ENCODE peak calls at places on chromosomes 16 and 17, in five cellular contexts. W, X, E, Q and K are unnamed samples.

GRCh38 chr17:535165-535564 is 179.5 kb downstream of the VPS53 start:
- DNase-seq in W (no peak), X (no peak), E (no peak), Q (peak), K (no peak)

GRCh38 chr17:66338937-66339336 is 36.5 kb downstream of the PRKCA start:
- DNase-seq in W (no peak), X (no peak), E (no peak), Q (no peak), K (no peak)

GRCh38 chr17:4751925-4752324 is 12.2 kb upstream of the CXCL16 start:
- DNase-seq in W (no peak), X (no peak), E (peak), Q (no peak), K (no peak)

GRCh38 chr16:51710930-51711563 is 560.0 kb upstream of the SALL1 start:
- DNase-seq in W (no peak), X (no peak), E (no peak), Q (no peak), K (no peak)

GRCh38 chr17:39225974-39226683 is 384 bp upstream of the STAC2 start:
- DNase-seq in W (peak), X (peak), E (peak), Q (no peak), K (peak)

GRCh38 chr16:75379911-75380847 is 53.1 kb downstream of the CFDP1 start:
- DNase-seq in W (no peak), X (no peak), E (no peak), Q (no peak), K (no peak)

GRCh38 chr17:48503747-48504146 is 27.1 kb downstream of the HOXB1 start:
- DNase-seq in W (no peak), X (no peak), E (peak), Q (no peak), K (no peak)

GRCh38 chr16:87635541-87636049 is 33.3 kb downstream of the JPH3 start:
- DNase-seq in W (peak), X (peak), E (peak), Q (no peak), K (peak)

GRCh38 chr16:56512025-56512424 is 7.8 kb downstream of the BBS2 start:
- DNase-seq in W (no peak), X (no peak), E (no peak), Q (no peak), K (no peak)

GRCh38 chr16:14322186-14322585 is 251.1 kb downstream of the MRTFB start:
- DNase-seq in W (no peak), X (no peak), E (no peak), Q (no peak), K (no peak)

GRCh38 chr16:23101012-23101550 is 48.2 kb downstream of the USP31 start:
- DNase-seq in W (no peak), X (no peak), E (no peak), Q (peak), K (no peak)

GRCh38 chr16:75341934-75342811 is 90.7 kb upstream of the BCAR1 start:
- DNase-seq in W (no peak), X (no peak), E (peak), Q (no peak), K (no peak)

GRCh38 chr17:66885417-66885816 is 50.5 kb downstream of the CACNG5 start:
- DNase-seq in W (no peak), X (no peak), E (no peak), Q (no peak), K (no peak)

GRCh38 chr17:27070836-27071235 is 223.1 kb upstream of the WSB1 start:
- DNase-seq in W (no peak), X (no peak), E (no peak), Q (no peak), K (no peak)
- H2BK12ac ChIP-seq in W (no peak), X (no peak), E (no peak), Q (no peak), K (no peak)

DNA sequence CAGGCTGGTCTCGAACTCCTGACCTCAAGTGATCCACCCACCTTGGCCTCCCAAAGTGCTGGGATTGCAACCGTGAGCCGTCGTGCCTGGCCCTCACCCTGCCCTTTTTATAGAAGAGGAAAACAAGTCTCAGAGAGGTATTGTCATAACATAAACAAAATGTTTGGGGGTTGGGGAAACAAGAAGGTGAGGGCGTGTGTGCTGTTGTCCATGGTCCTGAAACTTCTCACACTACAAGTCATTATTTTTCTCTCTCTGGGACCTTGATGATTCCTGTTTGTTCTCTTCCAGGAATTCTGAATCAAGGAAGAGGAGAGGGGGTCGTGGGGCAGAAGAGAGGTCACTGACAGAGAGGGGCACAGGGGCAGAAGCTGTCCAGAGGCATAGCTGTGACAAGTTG is 160.2 kb upstream of the LHX1 start:
- DNase-seq in W (no peak), X (no peak), E (peak), Q (no peak), K (peak)
- H2AK5ac ChIP-seq in W (no peak), X (no peak), E (no peak), Q (no peak), K (no peak)

GRCh38 chr17:83195330-83196087 is 116.1 kb downstream of the METRNL start:
- DNase-seq in W (no peak), X (no peak), E (no peak), Q (no peak), K (no peak)

GRCh38 chr17:83192161-83192788 is 112.9 kb downstream of the METRNL start:
- DNase-seq in W (no peak), X (peak), E (peak), Q (no peak), K (no peak)

GRCh38 chr17:83194761-83195329 is 115.4 kb downstream of the METRNL start:
- DNase-seq in W (no peak), X (no peak), E (no peak), Q (no peak), K (no peak)

GRCh38 chr17:83193336-83194188 is 114.2 kb downstream of the METRNL start:
- DNase-seq in W (no peak), X (no peak), E (no peak), Q (no peak), K (no peak)

DNA sequence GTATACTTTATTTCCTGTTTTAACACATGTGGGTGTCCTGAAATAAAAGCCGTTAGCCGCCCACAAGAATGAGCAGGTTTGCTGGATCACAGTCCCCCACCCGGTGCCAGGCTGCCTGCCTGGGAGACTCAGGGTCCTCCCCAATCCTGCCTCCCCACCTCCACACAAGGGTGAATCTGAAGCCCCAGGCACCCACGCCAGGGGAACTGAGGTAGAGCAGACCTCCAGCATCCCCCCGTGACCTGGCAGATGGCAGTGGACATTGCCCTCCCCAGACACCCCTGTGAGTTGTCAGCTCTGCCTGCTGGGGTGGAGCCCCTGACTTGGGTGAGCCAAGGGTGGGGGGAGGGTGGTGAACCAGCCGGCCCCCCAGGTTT is 114.8 kb downstream of the METRNL start:
- DNase-seq in W (no peak), X (no peak), E (no peak), Q (no peak), K (no peak)
- H2BK12ac ChIP-seq in W (no peak), X (no peak), E (no peak), Q (no peak), K (no peak)

GRCh38 chr17:45224671-45225050 is 3.0 kb downstream of the FMNL1 start:
- DNase-seq in W (no peak), X (no peak), E (no peak), Q (no peak), K (no peak)
- H2AK5ac ChIP-seq in W (no peak), X (no peak), E (no peak), Q (no peak), K (no peak)

GRCh38 chr16:2811703-2812471 is 5.2 kb upstream of the PRSS21 start:
- DNase-seq in W (no peak), X (no peak), E (no peak), Q (no peak), K (no peak)
- H2BK12ac ChIP-seq in W (no peak), X (peak), E (no peak), Q (no peak), K (no peak)

DNA sequence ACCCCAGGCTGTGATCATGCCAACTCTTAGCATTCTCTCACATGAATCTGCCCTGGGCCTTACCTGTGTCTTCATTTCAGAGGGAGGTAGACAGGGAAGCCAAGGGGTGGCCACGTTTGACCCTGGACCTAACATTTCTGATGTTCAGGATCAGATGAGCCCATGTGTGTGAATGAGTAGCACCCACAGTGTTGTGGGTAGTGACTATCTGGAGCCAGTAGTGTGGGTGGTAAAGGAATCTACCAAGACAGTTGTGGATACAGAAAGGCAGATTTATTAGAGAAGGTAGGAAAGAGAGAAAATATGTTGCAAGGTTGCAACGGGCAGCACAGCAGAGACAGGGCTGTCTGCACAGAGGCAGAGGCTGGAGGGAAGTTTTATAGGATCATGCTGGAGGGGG is 60.5 kb downstream of the TK2 start:
- DNase-seq in W (no peak), X (no peak), E (no peak), Q (no peak), K (no peak)
- H2AK5ac ChIP-seq in W (no peak), X (no peak), E (peak), Q (no peak), K (no peak)

GRCh38 chr16:5907544-5907943 is 809.9 kb upstream of the EEF2KMT start:
- DNase-seq in W (no peak), X (no peak), E (no peak), Q (no peak), K (no peak)
- H2BK12ac ChIP-seq in W (no peak), X (no peak), E (no peak), Q (no peak), K (no peak)